ENCODE peak calls at places on chromosomes 1 and 21, in seven cellular contexts. U, J, W, K, X, M and G are unnamed samples. For H3K27me3, the result is how much of the 10 kb centered on the place peaks cover.

GRCh38 chr21:43206231-43207042 is 37.6 kb downstream of the CRYAA start:
- DNase-seq in U (peak), J (no peak), W (no peak), K (no peak), X (no peak), M (no peak), G (no peak)

GRCh38 chr1:242525360-242525722 is 844 bp upstream of the PLD5 start:
- DNase-seq in U (no peak), J (no peak), W (no peak), K (no peak), X (no peak), M (no peak), G (peak)

GRCh38 chr1:16114527-16115467 is 41.1 kb downstream of the EPHA2 start:
- DNase-seq in U (no peak), J (no peak), W (no peak), K (no peak), X (no peak), M (no peak), G (peak)

GRCh38 chr1:159913451-159914192 is 11.7 kb downstream of the TAGLN2 start:
- DNase-seq in U (no peak), J (no peak), W (no peak), K (peak), X (no peak), M (no peak), G (no peak)

GRCh38 chr1:36913523-36914060 is 120.7 kb downstream of the GRIK3 start:
- DNase-seq in U (peak), J (no peak), W (no peak), K (no peak), X (no peak), M (no peak), G (peak)

GRCh38 chr1:96752394-96752793 is 30.8 kb downstream of the PTBP2 start:
- DNase-seq in U (no peak), J (no peak), W (no peak), K (no peak), X (no peak), M (no peak), G (no peak)

GRCh38 chr1:235470741-235471439 is 33.4 kb downstream of the B3GALNT2 start:
- DNase-seq in U (no peak), J (no peak), W (no peak), K (no peak), X (no peak), M (no peak), G (no peak)

GRCh38 chr1:225191199-225191753 is 236.6 kb downstream of the LBR start:
- DNase-seq in U (no peak), J (no peak), W (no peak), K (no peak), X (no peak), M (no peak), G (no peak)

GRCh38 chr1:162470216-162470615 is 27.4 kb upstream of the UHMK1 start:
- DNase-seq in U (no peak), J (no peak), W (no peak), K (no peak), X (no peak), M (no peak), G (no peak)

GRCh38 chr1:247104965-247105364 is 809 bp upstream of the ZNF669 start:
- DNase-seq in U (no peak), J (no peak), W (no peak), K (no peak), X (no peak), M (no peak), G (no peak)

GRCh38 chr1:201551877-201552731 is 13.2 kb downstream of the NAV1 start:
- DNase-seq in U (no peak), J (peak), W (peak), K (no peak), X (no peak), M (peak), G (peak)

GRCh38 chr21:16264314-16264713 is 534.5 kb downstream of the USP25 start:
- DNase-seq in U (no peak), J (no peak), W (no peak), K (no peak), X (no peak), M (no peak), G (no peak)

GRCh38 chr21:41217656-41218380 is 49.9 kb downstream of the BACE2 start:
- DNase-seq in U (no peak), J (peak), W (no peak), K (no peak), X (peak), M (no peak), G (peak)

GRCh38 chr1:196933531-196934189 is 9.9 kb upstream of the CFHR2 start:
- DNase-seq in U (no peak), J (no peak), W (no peak), K (no peak), X (no peak), M (no peak), G (peak)
- H3K4me3 ChIP-seq in U (no peak), J (no peak), W (no peak), K (no peak), X (no peak), M (no peak), G (no peak)

GRCh38 chr1:117985973-117986372 is 56.4 kb downstream of the WDR3 start:
- DNase-seq in U (no peak), J (no peak), W (no peak), K (no peak), X (no peak), M (no peak), G (no peak)

GRCh38 chr1:117976381-117976780 is 46.8 kb downstream of the WDR3 start:
- DNase-seq in U (no peak), J (no peak), W (no peak), K (no peak), X (no peak), M (no peak), G (no peak)

GRCh38 chr1:117985239-117985638 is 55.7 kb downstream of the WDR3 start:
- DNase-seq in U (no peak), J (no peak), W (no peak), K (no peak), X (no peak), M (no peak), G (no peak)

DNA sequence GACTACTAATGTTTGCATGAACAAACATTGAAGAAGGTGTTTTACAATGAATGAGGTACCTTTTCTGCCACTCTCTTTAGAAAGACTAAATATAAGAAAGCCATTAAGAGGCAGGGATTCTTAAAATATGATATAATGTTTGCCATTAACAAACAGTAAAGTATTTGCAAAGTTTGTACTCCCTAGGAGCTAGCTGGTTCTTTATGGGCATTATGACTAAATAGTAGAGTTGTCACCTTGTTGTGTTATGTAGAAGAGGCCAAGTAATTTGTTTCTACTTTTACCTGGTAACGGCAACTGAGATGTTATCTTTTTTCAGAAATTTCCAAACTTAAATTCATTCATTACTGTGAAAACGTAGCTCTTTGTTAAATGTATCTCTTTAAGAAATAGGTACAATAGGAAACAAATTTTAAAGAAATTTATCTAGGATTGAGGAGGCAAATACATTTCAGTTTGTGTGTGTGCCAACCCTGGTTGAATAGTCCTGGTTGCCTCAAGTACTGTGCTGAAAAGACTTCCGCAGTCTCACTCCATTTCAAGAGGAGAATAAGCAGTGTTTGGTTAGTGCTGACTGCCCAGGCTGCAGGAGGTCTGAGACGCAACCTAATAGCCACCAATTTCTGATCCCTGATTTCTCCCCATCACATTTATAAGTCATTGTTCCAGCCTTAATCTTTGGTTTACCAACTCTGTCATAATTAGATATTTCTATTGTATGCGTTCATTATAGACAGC is 52.1 kb downstream of the WDR3 start:
- DNase-seq in U (no peak), J (no peak), W (no peak), K (no peak), X (no peak), M (no peak), G (no peak)
- H3K27me3 ChIP-seq in U (under half), J (under half), W (under half), K (under half), X (under half), M (under half), G (under half)

DNA sequence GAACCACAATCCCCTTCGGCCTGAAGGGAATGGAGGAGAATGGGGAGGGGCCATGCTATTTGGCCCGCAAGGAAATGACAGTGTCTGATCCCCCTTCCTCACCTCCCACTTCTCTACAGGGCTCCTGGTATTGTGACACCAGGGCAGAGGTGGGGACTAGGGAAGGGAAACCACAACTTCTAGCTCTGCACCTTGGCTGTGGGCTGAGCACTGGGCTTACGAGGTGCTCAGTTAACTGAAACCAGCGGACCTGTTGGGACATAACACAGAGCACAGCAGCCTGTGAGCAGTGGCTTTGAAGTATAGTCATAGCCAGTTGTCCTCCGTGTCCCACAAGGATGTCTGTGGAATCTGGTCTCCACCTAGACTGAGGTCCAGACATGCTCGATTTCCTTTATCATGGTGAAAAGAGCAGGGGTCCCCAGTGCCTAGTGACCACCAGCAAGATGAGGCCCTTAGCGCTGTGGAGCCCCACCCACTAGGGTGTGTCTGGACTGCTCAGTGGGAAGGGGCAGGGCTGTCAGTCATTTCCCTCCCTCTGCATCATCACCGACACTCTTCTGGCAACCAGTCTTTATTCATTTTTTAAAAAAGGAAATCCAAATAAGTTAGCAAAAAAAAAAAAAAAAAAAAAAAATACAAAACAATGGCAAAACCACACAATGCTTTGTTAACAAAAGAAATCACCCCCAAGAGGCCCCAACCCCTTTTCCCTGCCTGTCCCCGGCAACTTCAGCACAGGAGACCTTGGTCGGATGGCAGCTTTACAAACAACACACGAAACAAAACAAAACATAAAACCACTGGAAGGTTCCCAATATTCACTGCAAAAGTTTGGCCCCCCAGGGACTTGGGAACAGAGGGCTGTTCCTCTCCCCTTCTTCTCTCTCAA is 3.0 kb downstream of the MYOG start:
- DNase-seq in U (peak), J (no peak), W (no peak), K (peak), X (no peak), M (no peak), G (peak)
- H3K4me3 ChIP-seq in U (no peak), J (no peak), W (no peak), K (no peak), X (no peak), M (no peak), G (no peak)

GRCh38 chr1:100581096-100581705 is 43.3 kb downstream of the GPR88 start:
- DNase-seq in U (no peak), J (no peak), W (no peak), K (no peak), X (no peak), M (no peak), G (no peak)
- H3K27me3 ChIP-seq in U (under half), J (under half), W (under half), K (under half), X (under half), M (under half), G (under half)

GRCh38 chr1:64472805-64473204 is 2.9 kb downstream of the CACHD1 start:
- DNase-seq in U (no peak), J (no peak), W (no peak), K (no peak), X (no peak), M (no peak), G (peak)
- H3K4me3 ChIP-seq in U (no peak), J (no peak), W (no peak), K (peak), X (no peak), M (no peak), G (peak)

GRCh38 chr1:220894924-220895256 is 15.6 kb downstream of the HLX start:
- DNase-seq in U (no peak), J (no peak), W (no peak), K (no peak), X (no peak), M (no peak), G (no peak)

GRCh38 chr1:220895412-220895946 is 16.2 kb downstream of the HLX start:
- DNase-seq in U (no peak), J (no peak), W (no peak), K (no peak), X (no peak), M (no peak), G (peak)

GRCh38 chr1:220892997-220893700 is 13.9 kb downstream of the HLX start:
- DNase-seq in U (no peak), J (no peak), W (no peak), K (no peak), X (no peak), M (no peak), G (peak)

GRCh38 chr1:220893701-220894024 is 14.4 kb downstream of the HLX start:
- DNase-seq in U (no peak), J (no peak), W (no peak), K (no peak), X (no peak), M (no peak), G (no peak)

DNA sequence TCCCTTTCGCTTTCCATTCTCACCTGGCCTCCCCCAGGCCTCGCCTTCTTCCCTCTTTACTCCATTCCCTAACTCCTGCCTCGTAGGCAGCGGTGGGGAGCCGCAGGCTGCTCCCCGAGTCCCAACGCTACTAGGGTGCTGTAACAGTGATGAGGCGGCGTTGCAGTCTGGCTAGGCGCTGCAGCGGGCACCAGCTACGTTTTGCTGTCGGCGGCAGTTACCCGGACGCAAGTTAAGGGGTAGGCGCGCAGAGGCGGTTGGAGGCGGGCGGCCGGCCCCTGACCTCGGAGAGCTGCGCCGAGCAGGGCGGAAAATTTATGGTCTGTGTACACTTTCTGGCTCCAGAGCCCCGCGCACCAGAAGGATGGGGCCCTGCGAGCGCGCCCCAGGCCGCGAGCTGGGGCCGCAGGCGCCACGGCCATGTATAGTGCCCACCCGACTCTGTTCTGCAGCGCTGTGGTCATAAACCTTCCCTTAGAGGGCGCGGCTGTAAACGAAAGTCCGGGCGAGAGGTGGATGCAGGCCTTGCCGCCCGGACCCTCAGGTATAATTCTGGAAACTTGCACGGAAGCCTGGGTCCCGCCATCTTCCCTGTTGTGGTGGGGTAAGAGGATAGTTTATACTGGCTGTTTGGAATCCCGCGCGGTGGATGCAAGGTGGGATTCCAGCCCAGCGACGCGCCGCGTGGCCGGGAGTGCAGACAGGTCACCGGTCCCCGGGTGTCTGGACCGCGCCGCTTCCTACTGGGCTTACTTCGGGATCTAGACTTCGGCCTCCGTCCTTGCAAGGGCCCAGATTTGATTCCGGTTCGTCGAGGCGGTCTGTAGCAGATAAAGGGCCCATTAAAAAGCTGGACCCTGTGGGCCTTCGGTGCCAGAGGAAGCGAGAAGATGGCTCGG is 15.0 kb downstream of the HLX start:
- DNase-seq in U (no peak), J (no peak), W (no peak), K (no peak), X (no peak), M (peak), G (peak)
- H3K27me3 ChIP-seq in U (under half), J (under half), W (under half), K (under half), X (half or more), M (under half), G (half or more)